ENCODE peak calls at places on chromosomes 4 and X, in nine cellular contexts. T is A549, G is Peyer's patch, Z is testis, X is IMR-90, Y is transverse colon, J is prostate gland, Q is sigmoid colon, L is HCT116. F is an unnamed sample. For H3K4me1, the result is how much of the 10 kb centered on the place peaks cover.

GRCh38 chrX:150546711-150547153 is 21.7 kb upstream of the MTM1 start:
- DNase-seq in X (no peak), L (no peak), J (no peak), Z (peak), G (no peak), T (no peak), Y (no peak), Q (no peak), F (no peak)

GRCh38 chrX:7062276-7062675 is 85.2 kb upstream of the STS start:
- DNase-seq in Z (no peak), T (no peak), J (no peak), Q (no peak), Y (no peak), X (peak), L (no peak), G (no peak), F (no peak)

GRCh38 chr4:83054928-83055327 is 19.9 kb downstream of the COPS4 start:
- DNase-seq in G (no peak), Z (no peak), J (no peak), Q (no peak), X (peak), L (peak), Y (no peak), T (no peak), F (no peak)

GRCh38 chrX:97126020-97126419 is 242.3 kb downstream of the RPA4 start:
- DNase-seq in Y (no peak), L (no peak), G (no peak), X (peak), Q (no peak), J (no peak), Z (no peak), T (no peak), F (no peak)

GRCh38 chr4:13865871-13866669 is 238.5 kb upstream of the BOD1L1 start:
- DNase-seq in Q (no peak), T (no peak), Z (no peak), X (peak), Y (no peak), L (no peak), G (no peak), J (no peak), F (no peak)

GRCh38 chr4:167359711-167360110 is 125.4 kb upstream of the SPOCK3 start:
- DNase-seq in Y (no peak), L (no peak), T (no peak), J (no peak), X (no peak), Z (no peak), G (no peak), Q (no peak), F (no peak)

GRCh38 chrX:68534696-68535095 is 35.8 kb downstream of the YIPF6 start:
- DNase-seq in G (no peak), T (no peak), Q (no peak), Y (no peak), L (no peak), J (no peak), Z (no peak), X (peak), F (no peak)

GRCh38 chr4:86939123-86939522 is 4.3 kb downstream of the AFF1 start:
- DNase-seq in G (no peak), L (no peak), J (no peak), Z (no peak), Y (no peak), Q (no peak), X (no peak), T (no peak), F (no peak)

GRCh38 chrX:15436220-15436619 is 52.0 kb upstream of the VEGFD start:
- DNase-seq in Z (no peak), L (no peak), G (no peak), J (no peak), Y (no peak), X (peak), T (no peak), Q (no peak), F (no peak)

GRCh38 chr4:152778656-152779512 is 646 bp downstream of the TIGD4 start:
- DNase-seq in J (peak), Q (peak), G (peak), Y (peak), X (peak), T (peak), Z (peak), L (no peak), F (peak)

GRCh38 chr4:165005352-165005751 is 26.4 kb upstream of the TRIM60 start:
- DNase-seq in G (no peak), Z (no peak), Q (no peak), T (no peak), L (no peak), J (no peak), Y (no peak), X (no peak), F (no peak)

GRCh38 chr4:53060278-53060677 is 198.2 kb downstream of the RASL11B start:
- DNase-seq in Z (no peak), X (no peak), L (no peak), J (no peak), T (no peak), Y (no peak), Q (no peak), G (no peak), F (no peak)

GRCh38 chr4:29336851-29337250 is 1383.3 kb upstream of the PCDH7 start:
- DNase-seq in J (no peak), L (no peak), T (no peak), Y (no peak), X (no peak), Z (no peak), Q (no peak), G (no peak), F (no peak)

GRCh38 chr4:36168127-36168898 is 76.0 kb downstream of the ARAP2 start:
- DNase-seq in T (no peak), J (no peak), Z (no peak), G (no peak), Q (no peak), L (no peak), Y (no peak), X (peak), F (no peak)

GRCh38 chr4:74544655-74545361 is 99.9 kb downstream of the AREG start:
- DNase-seq in L (no peak), T (no peak), Z (no peak), Y (no peak), G (no peak), J (no peak), X (peak), Q (no peak), F (no peak)

GRCh38 chrX:139816204-139816603 is 108.2 kb upstream of the MCF2 start:
- DNase-seq in Z (no peak), Q (no peak), X (no peak), G (no peak), J (no peak), L (no peak), Y (no peak), T (no peak), F (no peak)

GRCh38 chrX:68710870-68711576 is 63.6 kb downstream of the STARD8 start:
- DNase-seq in L (peak), Q (peak), G (peak), X (peak), Y (no peak), Z (peak), T (peak), J (peak), F (no peak)

GRCh38 chr4:6596948-6597347 is 22.0 kb downstream of the MAN2B2 start:
- DNase-seq in Z (no peak), T (no peak), L (no peak), Q (no peak), Y (no peak), G (no peak), X (no peak), J (no peak), F (no peak)

GRCh38 chr4:174273960-174274359 is 9.5 kb downstream of the FBXO8 start:
- DNase-seq in Q (no peak), G (no peak), L (no peak), X (no peak), Y (no peak), J (no peak), T (no peak), Z (no peak), F (no peak)

GRCh38 chr4:39521253-39521908 is 5.9 kb downstream of the UGDH start:
- DNase-seq in T (no peak), J (no peak), G (no peak), X (peak), Q (no peak), Z (no peak), L (no peak), Y (no peak), F (no peak)

GRCh38 chrX:132101206-132101605 is 26.6 kb downstream of the FRMD7 start:
- DNase-seq in J (no peak), G (no peak), Y (no peak), Z (no peak), T (no peak), Q (no peak), L (no peak), X (no peak), F (no peak)

GRCh38 chr4:96598465-96598864 is 758.6 kb downstream of the PDHA2 start:
- DNase-seq in Y (no peak), G (no peak), Q (no peak), T (no peak), L (no peak), Z (peak), J (no peak), X (no peak), F (no peak)

GRCh38 chrX:24117288-24117687 is 32.2 kb upstream of the ZFX start:
- DNase-seq in L (no peak), G (no peak), Q (peak), X (peak), Y (no peak), T (no peak), Z (peak), J (peak), F (peak)

GRCh38 chr4:81635747-81636146 is 164.0 kb upstream of the RASGEF1B start:
- DNase-seq in Z (peak), Y (peak), J (no peak), T (no peak), X (no peak), G (peak), L (peak), Q (peak), F (peak)

GRCh38 chr4:71392109-71392508 is 53.3 kb downstream of the SLC4A4 start:
- DNase-seq in Q (no peak), L (no peak), G (no peak), X (no peak), Y (no peak), J (no peak), Z (no peak), T (no peak), F (no peak)

GRCh38 chrX:25810202-25810601 is 327.9 kb upstream of the MAGEB18 start:
- DNase-seq in L (no peak), Q (no peak), G (no peak), J (no peak), Z (no peak), X (peak), Y (no peak), T (no peak), F (no peak)

GRCh38 chr4:106763044-106763443 is 273.1 kb downstream of the DKK2 start:
- DNase-seq in Y (no peak), G (no peak), X (no peak), L (no peak), J (no peak), Z (no peak), T (no peak), Q (peak), F (no peak)

GRCh38 chrX:3791449-3791848 is 78.0 kb upstream of the PRKX start:
- DNase-seq in T (no peak), Y (no peak), G (no peak), X (no peak), Q (no peak), L (no peak), Z (no peak), J (no peak), F (no peak)

GRCh38 chrX:22164770-22165388 is 107.8 kb upstream of the CBLL2 start:
- DNase-seq in X (peak), G (no peak), T (no peak), Z (no peak), L (no peak), J (no peak), Q (no peak), Y (no peak), F (no peak)

GRCh38 chrX:150352114-150352513 is 11.0 kb upstream of the MAMLD1 start:
- DNase-seq in G (no peak), Y (no peak), X (peak), Z (no peak), Q (no peak), J (no peak), T (no peak), L (no peak), F (no peak)

GRCh38 chrX:10329984-10330383 is 173.2 kb downstream of the CLCN4 start:
- DNase-seq in Q (no peak), Z (no peak), L (no peak), J (no peak), G (no peak), Y (no peak), X (no peak), T (no peak), F (no peak)

GRCh38 chrX:10326578-10326977 is 169.8 kb downstream of the CLCN4 start:
- DNase-seq in L (peak), J (no peak), Q (no peak), G (no peak), X (peak), Z (peak), T (peak), Y (no peak), F (peak)

GRCh38 chrX:10325606-10326005 is 168.8 kb downstream of the CLCN4 start:
- DNase-seq in Y (no peak), T (no peak), Z (no peak), J (no peak), L (no peak), X (peak), G (no peak), Q (no peak), F (no peak)

DNA sequence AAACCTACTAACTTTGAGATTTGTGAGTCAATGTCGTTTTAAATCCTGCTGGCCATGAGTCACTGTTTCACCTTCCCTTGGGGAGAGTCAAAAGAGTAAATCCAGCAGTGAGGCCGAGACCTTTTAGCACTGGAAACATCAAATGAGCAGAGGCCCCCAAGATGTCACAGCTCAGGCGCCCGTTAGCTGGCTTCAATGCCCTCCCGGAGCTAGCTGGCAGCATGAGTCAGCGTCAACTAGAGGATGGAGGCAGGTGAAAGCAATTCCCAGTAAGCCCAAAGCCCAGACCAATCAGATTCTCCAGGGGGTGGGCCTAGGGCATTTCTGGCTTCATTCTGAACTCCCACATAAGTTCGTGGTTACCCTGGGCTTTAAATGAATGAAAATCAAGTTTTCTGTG is 170.9 kb downstream of the CLCN4 start:
- DNase-seq in Q (no peak), J (no peak), X (peak), L (peak), Y (no peak), G (no peak), T (peak), Z (no peak), F (no peak)
- H3K4me1 ChIP-seq in Q (under half), J (under half), X (under half), L (under half), Y (under half), G (under half), T (under half), Z (under half), F (under half)

GRCh38 chrX:154399527-154400368 is 1.6 kb downstream of the RPL10 start:
- DNase-seq in X (no peak), Z (no peak), J (no peak), L (no peak), T (no peak), G (no peak), Q (no peak), Y (no peak), F (no peak)

GRCh38 chrX:154398668-154399526 is 720 bp downstream of the RPL10 start:
- DNase-seq in T (no peak), J (peak), L (no peak), Z (peak), G (peak), Y (peak), X (peak), Q (peak), F (peak)

GRCh38 chrX:154401045-154401799 is 3.0 kb downstream of the RPL10 start:
- DNase-seq in T (no peak), Y (no peak), X (peak), J (no peak), G (no peak), L (no peak), Z (no peak), Q (no peak), F (no peak)

GRCh38 chrX:154396948-154397887 is 959 bp upstream of the RPL10 start:
- DNase-seq in J (no peak), L (no peak), T (peak), Y (peak), Z (peak), Q (peak), X (peak), G (peak), F (peak)

DNA sequence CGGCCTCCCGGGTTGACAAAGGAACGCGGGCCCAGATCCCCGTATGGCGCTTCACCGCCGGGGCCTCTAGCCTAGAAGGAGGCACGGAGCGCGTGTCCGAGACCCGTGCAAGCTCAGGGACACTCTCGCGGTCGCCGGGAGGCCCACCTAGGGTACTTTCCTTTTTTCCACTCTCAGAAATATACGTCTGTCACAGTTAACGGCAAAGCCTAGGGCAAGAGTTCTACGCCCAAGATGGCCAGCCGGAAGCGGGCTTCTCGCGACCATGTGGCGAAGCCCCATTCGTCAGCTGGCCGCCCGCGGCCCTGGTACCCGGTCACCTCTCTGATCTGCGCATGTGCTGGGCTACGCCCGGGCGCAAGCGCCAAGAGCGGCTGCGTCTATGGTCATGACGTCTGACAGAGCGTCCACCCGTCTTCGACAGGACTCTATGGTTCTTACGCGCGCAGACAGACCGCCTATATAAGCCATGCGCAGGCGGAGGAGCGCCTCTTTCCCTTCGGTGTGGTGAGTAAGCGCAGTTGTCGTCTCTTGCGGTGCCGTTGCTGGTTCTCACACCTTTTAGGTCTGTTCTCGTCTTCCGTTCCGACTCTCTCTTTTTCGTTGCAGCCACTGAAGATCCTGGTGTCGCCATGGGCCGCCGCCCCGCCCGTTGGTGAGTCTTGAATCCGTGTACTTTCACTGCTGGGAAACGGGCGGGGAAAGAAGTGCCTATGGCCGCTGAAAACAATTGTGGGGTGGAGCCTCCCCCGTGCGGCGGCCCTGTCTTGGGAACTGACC is at the start of gene RPL10:
- DNase-seq in X (peak), Z (peak), Y (peak), L (peak), G (peak), Q (peak), J (peak), T (peak), F (peak)
- TF ChIP-seq POLR2A in X (peak), Z (peak), Y (peak), L (peak), G (peak), Q (peak), J (peak), T (peak), F (peak)

DNA sequence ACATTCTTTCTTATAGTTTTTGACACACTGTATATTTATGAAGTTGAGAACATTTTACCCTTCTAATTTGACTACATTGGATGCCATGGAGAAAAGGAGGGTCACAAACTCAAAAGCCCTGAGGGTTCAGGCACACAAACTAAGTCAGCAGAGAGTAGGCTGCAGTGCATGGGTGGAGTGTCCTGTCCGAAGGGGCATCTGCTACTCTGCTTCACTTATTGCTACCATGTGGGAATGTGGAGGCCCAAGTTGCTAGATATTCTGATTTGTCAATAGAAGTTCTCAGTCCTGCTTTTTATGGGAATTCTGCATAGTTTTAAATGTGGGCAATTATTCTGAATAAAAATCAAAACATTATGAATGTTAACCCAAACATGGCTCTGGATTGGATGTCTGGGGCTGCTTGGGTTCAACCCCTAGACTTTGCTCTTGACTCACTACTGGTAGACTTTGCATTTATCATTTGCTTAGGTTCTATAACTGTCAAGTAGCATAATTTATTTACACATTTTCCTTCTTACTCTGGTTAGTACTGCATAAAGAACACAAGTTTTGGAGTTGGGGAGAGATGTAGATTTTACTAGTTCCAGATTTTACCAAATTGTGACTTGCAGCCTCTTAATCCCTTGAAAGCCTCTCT is 255.1 kb downstream of the SPRY1 start:
- DNase-seq in T (no peak), X (no peak), L (no peak), Q (no peak), Y (no peak), J (no peak), Z (no peak), G (no peak), F (no peak)
- H3K27ac ChIP-seq in T (no peak), X (no peak), L (no peak), Q (peak), Y (peak), J (no peak), Z (no peak), G (peak), F (no peak)

GRCh38 chr4:3240936-3241522 is 7.9 kb upstream of the MSANTD1 start:
- DNase-seq in Q (no peak), Y (no peak), G (no peak), L (no peak), J (no peak), Z (no peak), T (no peak), X (no peak), F (no peak)
- H3K4me1 ChIP-seq in Q (under half), Y (under half), G (under half), L (under half), J (under half), Z (under half), T (under half), X (under half), F (under half)

GRCh38 chrX:107712231-107713204 is 63.1 kb downstream of the TSC22D3 start:
- DNase-seq in Z (peak), X (peak), Q (peak), G (no peak), L (no peak), Y (peak), T (no peak), J (no peak), F (peak)
- TF ChIP-seq POLR2A in Z (no peak), X (peak), Q (peak), G (peak), L (no peak), Y (peak), T (no peak), J (no peak), F (no peak)

DNA sequence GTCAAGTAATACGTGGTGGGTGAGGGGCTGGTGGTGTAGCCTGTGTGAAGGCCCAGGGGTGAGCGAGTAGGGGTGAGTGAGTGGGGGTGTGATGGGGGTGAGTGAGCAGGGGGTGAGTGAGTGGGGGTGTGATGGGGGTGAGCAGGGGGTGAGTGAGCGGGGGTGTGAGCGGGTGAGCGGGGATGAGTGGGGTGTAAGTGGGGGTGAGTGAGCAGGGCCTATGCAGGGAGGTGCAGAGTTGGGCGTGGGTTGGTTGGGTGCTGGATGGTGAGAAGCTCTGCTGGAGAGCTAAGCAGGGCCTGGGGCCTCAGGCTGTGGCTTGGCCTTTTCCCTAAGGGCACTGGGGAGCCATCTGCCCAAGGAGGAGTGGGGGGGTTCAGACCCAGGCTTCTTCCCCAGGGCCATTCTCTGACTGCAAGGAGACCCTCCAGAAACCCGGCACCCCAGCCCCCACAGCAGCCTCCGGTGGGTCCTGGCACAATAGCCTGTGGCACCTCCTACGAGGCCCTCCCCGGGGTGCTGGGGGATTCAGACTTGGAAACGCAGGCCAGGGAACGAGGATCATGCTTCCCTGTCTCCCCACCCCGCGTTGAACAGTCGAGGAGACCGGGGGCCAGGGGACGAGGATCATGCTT is 30.4 kb downstream of the SH3TC1 start:
- DNase-seq in J (no peak), G (no peak), Y (no peak), Q (no peak), L (no peak), T (no peak), X (no peak), Z (no peak), F (no peak)
- H3K27ac ChIP-seq in J (no peak), G (no peak), Y (no peak), Q (no peak), L (no peak), T (peak), X (no peak), Z (no peak), F (no peak)

F was measured in adrenal gland.